ENCODE peak calls at places on chromosomes 2 and 18, in four cellular contexts. Y, U, O and E are unnamed samples.

GRCh38 chr2:101693991-101694588 is 3.4 kb upstream of the MAP4K4 start:
- DNase-seq in U (no peak), Y (no peak), O (no peak), E (no peak)

GRCh38 chr2:20452551-20452950 is 5.7 kb downstream of the RHOB start:
- DNase-seq in O (peak), Y (no peak), U (no peak), E (no peak)

GRCh38 chr2:20576598-20577115 is 74.2 kb downstream of the HS1BP3 start:
- DNase-seq in Y (no peak), O (no peak), U (peak), E (no peak)

GRCh38 chr2:228084717-228085116 is 96.8 kb downstream of the SPHKAP start:
- DNase-seq in O (no peak), U (no peak), Y (no peak), E (no peak)

GRCh38 chr2:105744909-105745853 is at the start of gene NCK2:
- DNase-seq in U (peak), Y (no peak), O (no peak), E (no peak)

GRCh38 chr2:165898381-165898780 is 55.2 kb downstream of the TTC21B start:
- DNase-seq in Y (peak), O (no peak), U (no peak), E (no peak)

GRCh38 chr2:46849741-46850474 is 65.7 kb downstream of the MCFD2 start:
- DNase-seq in O (peak), U (no peak), Y (no peak), E (no peak)

GRCh38 chr2:145065278-145065677 is 545.4 kb upstream of the ZEB2 start:
- DNase-seq in U (no peak), O (no peak), Y (no peak), E (no peak)

GRCh38 chr2:181231151-181231550 is 226.0 kb upstream of the ITGA4 start:
- DNase-seq in Y (no peak), O (no peak), U (peak), E (no peak)

GRCh38 chr2:209727077-209727476 is 44.6 kb upstream of the UNC80 start:
- DNase-seq in Y (no peak), U (no peak), O (no peak), E (no peak)

GRCh38 chr18:36352384-36352783 is 54.9 kb downstream of the FHOD3 start:
- DNase-seq in O (peak), U (no peak), Y (peak), E (no peak)

GRCh38 chr2:73255907-73256617 is 22.0 kb downstream of the CCT7 start:
- DNase-seq in O (no peak), U (no peak), Y (no peak), E (no peak)

GRCh38 chr18:21808185-21808584 is 67.6 kb downstream of the MIB1 start:
- DNase-seq in O (no peak), U (no peak), Y (no peak), E (no peak)

GRCh38 chr2:215320679-215321078 is 8.8 kb downstream of the ATIC start:
- DNase-seq in U (no peak), Y (no peak), O (no peak), E (no peak)

GRCh38 chr18:38076346-38077053 is 510.9 kb upstream of the CELF4 start:
- DNase-seq in U (no peak), O (no peak), Y (no peak), E (no peak)

GRCh38 chr2:101442042-101442666 is 32.8 kb downstream of the RFX8 start:
- DNase-seq in Y (peak), O (no peak), U (no peak), E (no peak)

GRCh38 chr2:239746847-239747246 is 278.3 kb downstream of the NDUFA10 start:
- DNase-seq in O (no peak), U (no peak), Y (no peak), E (no peak)

GRCh38 chr2:8554296-8554806 is 127.5 kb upstream of the ID2 start:
- DNase-seq in U (no peak), Y (no peak), O (no peak), E (peak)

GRCh38 chr2:158935617-158936016 is 32.8 kb upstream of the TANC1 start:
- DNase-seq in O (no peak), U (no peak), Y (no peak), E (no peak)

GRCh38 chr2:226578879-226579278 is 220.7 kb downstream of the IRS1 start:
- DNase-seq in U (no peak), Y (no peak), O (no peak), E (no peak)

DNA sequence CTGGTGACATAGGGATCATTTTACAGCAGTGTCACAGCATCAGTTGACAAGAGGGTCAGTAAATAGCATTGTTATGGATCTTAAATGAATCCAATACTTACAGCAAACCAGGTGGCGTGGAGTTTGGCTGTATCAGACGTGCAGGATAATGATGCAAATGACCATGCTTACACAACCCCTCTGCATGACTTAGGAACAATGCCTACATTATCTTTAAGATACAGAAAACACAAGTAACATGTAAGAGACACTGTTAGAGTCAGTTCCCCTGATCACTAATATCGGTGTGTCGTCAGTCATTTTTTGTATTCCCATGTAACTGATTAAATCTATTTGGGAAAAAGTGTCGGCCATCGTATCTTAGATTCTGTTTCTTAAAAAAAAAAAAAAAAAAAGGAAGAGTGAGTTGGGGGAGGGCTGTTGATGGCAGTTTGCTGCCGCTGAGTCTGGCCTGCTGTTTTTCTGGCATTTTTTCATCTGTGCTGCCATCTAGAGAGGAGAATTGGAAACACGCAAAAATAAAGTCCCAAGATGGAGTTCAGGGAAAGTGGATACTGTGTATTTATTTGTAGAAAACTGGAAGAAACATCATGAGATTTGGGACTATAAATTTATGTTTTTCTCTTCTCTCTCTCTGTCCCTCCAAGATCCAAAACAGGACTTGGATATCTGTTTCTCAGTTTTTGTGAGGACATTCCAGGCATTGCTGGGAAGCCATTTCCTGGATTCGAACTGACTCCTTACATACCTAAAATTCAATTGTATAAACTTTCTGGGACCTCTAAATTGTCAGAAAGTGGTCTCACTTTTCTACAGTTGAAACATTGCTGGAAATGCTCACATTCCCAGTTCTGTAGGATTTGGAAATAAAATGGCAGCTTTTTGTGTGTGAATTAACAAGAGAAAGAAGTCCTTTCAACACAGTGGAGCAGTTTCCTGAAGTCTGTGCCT is 60.3 kb upstream of the AGPS start:
- DNase-seq in U (peak), Y (no peak), O (no peak), E (no peak)
- TF ChIP-seq CTCF in U (peak), Y (peak), O (peak), E (no peak)

GRCh38 chr18:74152270-74152669 is 3.9 kb downstream of the TIMM21 start:
- DNase-seq in O (no peak), Y (no peak), U (no peak), E (no peak)

GRCh38 chr18:74153377-74153776 is 5.1 kb downstream of the TIMM21 start:
- DNase-seq in Y (no peak), U (no peak), O (no peak), E (no peak)

GRCh38 chr18:74153793-74154192 is 5.5 kb downstream of the TIMM21 start:
- DNase-seq in U (no peak), Y (no peak), O (no peak), E (no peak)

GRCh38 chr18:74155276-74155675 is 7.0 kb downstream of the TIMM21 start:
- DNase-seq in U (no peak), Y (no peak), O (no peak), E (no peak)

GRCh38 chr18:74152906-74153305 is 4.6 kb downstream of the TIMM21 start:
- DNase-seq in U (no peak), Y (no peak), O (no peak), E (no peak)
- TF ChIP-seq CTCF in U (no peak), Y (peak), O (no peak), E (no peak)

GRCh38 chr2:219997341-219997851 is 370.0 kb downstream of the SLC4A3 start:
- DNase-seq in U (peak), O (peak), Y (no peak), E (peak)
- TF ChIP-seq CTCF in U (peak), O (peak), Y (peak), E (no peak)

GRCh38 chr2:9796056-9796792 is 47.0 kb upstream of the TAF1B start:
- DNase-seq in Y (no peak), U (no peak), O (no peak), E (no peak)
- TF ChIP-seq CTCF in Y (peak), U (no peak), O (no peak), E (no peak)

GRCh38 chr2:96157649-96158553 is 12.7 kb upstream of the DUSP2 start:
- DNase-seq in O (no peak), U (peak), Y (no peak), E (no peak)
- TF ChIP-seq CTCF in O (no peak), U (no peak), Y (no peak), E (no peak)

DNA sequence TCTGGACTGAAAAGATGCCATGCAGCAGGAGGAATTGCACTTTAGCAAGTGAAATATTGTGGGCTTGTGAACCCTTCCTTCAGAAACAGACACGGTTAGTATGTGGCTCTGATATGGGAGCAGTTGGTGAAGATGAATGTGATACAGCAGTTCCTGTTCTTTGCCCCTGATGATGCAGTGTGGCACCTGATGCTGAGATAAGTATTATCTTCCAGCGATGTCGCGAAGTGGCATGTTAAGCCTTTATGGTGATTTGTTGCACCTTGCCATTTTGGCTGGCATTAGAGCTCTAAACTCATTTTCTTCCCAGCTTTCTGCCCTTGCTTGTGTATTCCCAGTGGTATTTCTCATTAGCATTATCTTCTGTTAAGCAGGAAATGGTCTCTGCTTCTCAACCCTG is 441.6 kb upstream of the RAB12 start:
- DNase-seq in Y (no peak), O (no peak), U (no peak), E (no peak)
- TF ChIP-seq CTCF in Y (no peak), O (no peak), U (no peak), E (no peak)